ENCODE peak calls at places on chromosomes 5 and 9, in five cellular contexts. Y is CD4-positive, alpha-beta memory T cell; C is NT2/D1; I is left lung; V is neural progenitor cell. K is an unnamed sample. For H3K27me3 and H3K4me1, the result is how much of the 10 kb centered on the place peaks cover.

GRCh38 chr9:13292782-13293181 is 13.3 kb upstream of the MPDZ start:
- DNase-seq in Y (no peak), V (no peak), I (no peak), C (no peak), K (no peak)

GRCh38 chr9:105608685-105609598 is 51.0 kb downstream of the FKTN start:
- DNase-seq in Y (no peak), I (no peak), V (peak), C (peak), K (no peak)

GRCh38 chr5:5209101-5209500 is 69.0 kb downstream of the ADAMTS16 start:
- DNase-seq in C (no peak), I (no peak), V (no peak), Y (no peak), K (no peak)

GRCh38 chr5:137039939-137040515 is 459.1 kb downstream of the SPOCK1 start:
- DNase-seq in I (no peak), Y (no peak), V (no peak), C (no peak), K (no peak)

GRCh38 chr5:128100860-128101557 is 17.4 kb downstream of the SLC12A2 start:
- DNase-seq in I (no peak), Y (no peak), V (no peak), C (no peak), K (no peak)

GRCh38 chr9:92176068-92176799 is 61.0 kb upstream of the SPTLC1 start:
- DNase-seq in C (no peak), V (peak), I (no peak), Y (no peak), K (no peak)

GRCh38 chr9:129140397-129141065 is 29.3 kb downstream of the PTPA start:
- DNase-seq in Y (no peak), I (peak), V (peak), C (no peak), K (no peak)

GRCh38 chr9:113185271-113185670 is 34.5 kb downstream of the SLC31A2 start:
- DNase-seq in Y (no peak), I (no peak), V (no peak), C (no peak), K (no peak)

GRCh38 chr5:32027717-32028321 is 146.3 kb downstream of the GOLPH3 start:
- DNase-seq in V (peak), Y (no peak), I (peak), C (peak), K (no peak)

GRCh38 chr5:108562205-108562454 is 180.2 kb upstream of the FBXL17 start:
- DNase-seq in C (no peak), I (no peak), Y (no peak), V (no peak), K (no peak)

GRCh38 chr5:180305481-180305880 is 13.6 kb upstream of the MAPK9 start:
- DNase-seq in V (no peak), C (no peak), I (no peak), Y (no peak), K (no peak)

GRCh38 chr9:69946800-69947437 is 96.7 kb upstream of the MAMDC2 start:
- DNase-seq in V (no peak), C (no peak), I (no peak), Y (no peak), K (no peak)

GRCh38 chr9:108634164-108634563 is 221.6 kb downstream of the ACTL7B start:
- DNase-seq in C (no peak), V (no peak), Y (no peak), I (no peak), K (no peak)

GRCh38 chr9:112288029-112288428 is 45.4 kb downstream of the PTBP3 start:
- DNase-seq in I (no peak), Y (no peak), C (no peak), V (no peak), K (no peak)

GRCh38 chr5:128532776-128533175 is 5.3 kb downstream of the FBN2 start:
- DNase-seq in V (no peak), I (no peak), C (no peak), Y (no peak), K (no peak)

GRCh38 chr5:98109561-98110006 is 663.9 kb upstream of the RGMB start:
- DNase-seq in V (no peak), I (no peak), Y (no peak), C (no peak), K (no peak)

GRCh38 chr5:57173318-57174127 is at the start of gene GPBP1:
- DNase-seq in V (peak), Y (peak), C (peak), I (peak), K (peak)

GRCh38 chr5:142017832-142018427 is 5.1 kb upstream of the GNPDA1 start:
- DNase-seq in I (no peak), V (no peak), Y (no peak), C (no peak), K (no peak)

GRCh38 chr5:67315082-67315801 is 118.6 kb upstream of the CD180 start:
- DNase-seq in V (peak), I (no peak), Y (no peak), C (no peak), K (no peak)

GRCh38 chr5:178995341-178995690 is 196 bp upstream of the GRM6 start:
- DNase-seq in Y (no peak), I (no peak), V (no peak), C (no peak), K (no peak)

GRCh38 chr9:130707225-130707976 is 13.8 kb downstream of the EXOSC2 start:
- DNase-seq in Y (peak), I (peak), C (peak), V (peak), K (no peak)

GRCh38 chr9:131138676-131139075 is 13.3 kb downstream of the NUP214 start:
- DNase-seq in C (no peak), Y (no peak), I (no peak), V (no peak), K (no peak)

GRCh38 chr5:16935271-16936149 is 578 bp downstream of the MYO10 start:
- DNase-seq in I (peak), C (no peak), V (no peak), Y (no peak), K (peak)

GRCh38 chr5:66436721-66437120 is 159.5 kb upstream of the MAST4 start:
- DNase-seq in C (peak), I (no peak), V (no peak), Y (no peak), K (no peak)

GRCh38 chr5:175656966-175657365 is 905 bp upstream of the HRH2 start:
- DNase-seq in V (no peak), Y (no peak), I (no peak), C (no peak), K (no peak)

GRCh38 chr9:131566158-131566557 is 20.8 kb downstream of the PRRT1B start:
- DNase-seq in V (no peak), Y (no peak), I (no peak), C (no peak), K (no peak)

GRCh38 chr9:72930828-72931227 is 22.0 kb downstream of the ALDH1A1 start:
- DNase-seq in V (peak), I (no peak), Y (no peak), C (no peak), K (no peak)

GRCh38 chr9:109349431-109349846 is 28.6 kb upstream of the EPB41L4B start:
- DNase-seq in C (no peak), Y (no peak), V (no peak), I (no peak), K (no peak)

GRCh38 chr9:18371621-18372020 is 102.3 kb upstream of the ADAMTSL1 start:
- DNase-seq in Y (no peak), C (no peak), I (no peak), V (no peak), K (no peak)

GRCh38 chr9:87499455-87500015 is 1.9 kb downstream of the DAPK1 start:
- DNase-seq in C (no peak), I (no peak), V (no peak), Y (no peak), K (no peak)
- H3K27me3 ChIP-seq in C (under half), I (under half), V (under half), Y (under half), K (under half)

DNA sequence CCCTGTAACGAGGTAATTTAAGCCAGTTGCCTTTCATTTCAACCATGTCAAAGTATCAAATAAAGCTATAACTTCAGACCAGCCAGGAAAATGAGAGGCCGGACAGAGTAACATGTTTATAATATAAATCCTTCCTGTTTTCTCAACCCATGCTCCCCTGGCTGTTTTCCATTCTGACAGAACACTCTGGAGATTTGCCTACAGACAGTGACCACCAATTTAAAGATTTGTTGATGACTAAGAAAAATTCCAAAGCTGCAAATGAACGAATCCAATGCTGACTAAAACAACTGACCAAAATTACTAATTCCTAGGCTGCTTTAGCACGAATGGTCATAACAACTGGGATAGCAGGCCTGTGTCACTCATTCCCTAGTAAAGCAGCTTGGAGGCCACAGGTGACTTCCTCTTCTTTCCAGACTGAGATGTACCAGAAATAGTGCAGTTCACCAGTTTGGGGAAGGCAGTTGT is 141.4 kb downstream of the AOPEP start:
- DNase-seq in C (no peak), I (no peak), Y (no peak), V (no peak), K (no peak)
- H3K4me3 ChIP-seq in C (no peak), I (no peak), Y (no peak), V (no peak), K (no peak)

DNA sequence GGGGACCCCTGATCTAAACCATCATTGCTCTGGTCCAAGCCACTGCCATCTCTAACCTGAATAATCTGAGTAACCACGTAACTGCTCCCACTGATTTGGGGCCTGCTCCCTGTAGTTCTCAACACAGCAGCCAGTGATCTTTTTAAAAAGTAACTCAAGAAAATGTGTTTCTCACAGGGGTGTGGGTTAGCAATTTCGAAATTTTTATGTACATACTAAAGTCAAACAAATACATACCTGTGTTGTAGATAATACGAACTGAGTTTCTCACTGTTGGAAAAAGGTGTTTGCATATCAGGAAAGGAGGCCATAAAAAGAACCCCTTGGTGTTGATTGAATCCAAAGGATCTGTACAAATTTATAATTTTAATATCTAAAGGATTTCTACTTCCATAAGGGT is 11.1 kb upstream of the IL13 start:
- DNase-seq in C (no peak), Y (no peak), V (no peak), I (no peak), K (no peak)
- H3K4me1 ChIP-seq in C (under half), Y (under half), V (under half), I (under half), K (under half)

DNA sequence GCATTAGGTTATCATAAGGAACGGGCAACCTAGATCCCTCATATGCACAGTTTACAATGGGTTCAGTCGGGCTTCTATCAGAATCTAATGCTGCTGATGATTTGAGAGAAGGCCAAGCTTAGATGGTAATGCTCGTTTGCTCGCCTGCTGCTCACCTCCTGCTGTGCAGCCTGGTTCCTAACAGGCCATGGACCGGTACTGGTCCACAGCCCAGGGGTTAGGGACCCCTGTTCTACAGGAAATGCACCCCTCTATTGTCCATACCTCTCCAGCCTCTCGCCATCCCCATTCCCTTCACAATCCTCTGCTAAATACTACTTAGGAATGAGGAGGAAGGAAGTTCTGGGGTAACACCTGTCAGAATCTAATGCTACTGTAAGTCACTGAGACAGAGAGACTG is 75.1 kb downstream of the OXCT1 start:
- DNase-seq in V (no peak), I (no peak), Y (no peak), C (no peak), K (no peak)
- H3K27me3 ChIP-seq in V (under half), I (under half), Y (under half), C (under half), K (under half)

GRCh38 chr9:133122167-133122550 is 1.1 kb upstream of the RALGDS start:
- DNase-seq in V (no peak), C (no peak), I (no peak), Y (no peak), K (no peak)
- H3K4me3 ChIP-seq in V (no peak), C (no peak), I (no peak), Y (no peak), K (no peak)

GRCh38 chr5:150616024-150616470 is 24.4 kb upstream of the SYNPO start:
- DNase-seq in Y (no peak), I (no peak), C (no peak), V (no peak), K (peak)
- H3K4me1 ChIP-seq in Y (under half), I (under half), C (under half), V (under half), K (half or more)

DNA sequence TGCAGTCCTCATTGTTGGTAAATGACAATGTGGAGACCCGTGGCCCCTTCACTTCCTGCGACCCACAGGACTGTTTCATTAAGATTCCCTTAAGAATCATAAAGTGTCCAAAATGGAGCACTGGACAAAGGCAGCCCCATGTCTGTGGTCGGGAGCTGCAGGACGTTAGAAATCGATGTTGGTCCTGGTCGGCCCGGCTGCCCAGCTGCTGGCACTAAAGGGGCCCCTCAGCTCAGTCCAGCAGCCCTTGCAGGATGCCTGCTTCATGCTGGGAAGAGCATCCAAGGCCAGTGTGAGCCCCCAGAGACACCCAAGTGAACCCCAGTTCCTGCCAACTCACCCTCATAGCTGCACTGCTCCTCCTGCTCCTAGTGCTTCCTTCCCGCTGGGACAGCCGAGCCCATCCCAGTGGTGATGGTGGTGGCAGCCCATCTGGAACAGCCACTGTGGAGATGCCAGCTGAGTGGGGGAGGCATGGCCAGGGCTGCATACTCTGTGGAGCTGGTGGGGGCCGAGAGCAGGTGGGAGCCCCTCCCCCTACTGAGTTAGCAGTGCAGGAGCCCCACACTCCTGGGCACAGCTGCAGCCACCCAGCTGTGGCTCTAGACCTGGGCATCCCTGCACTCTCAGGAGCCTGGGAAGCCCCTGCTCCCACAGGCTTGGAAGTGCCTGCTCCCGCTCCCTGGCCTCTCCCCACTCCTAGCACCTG is 168.0 kb upstream of the IRX2 start:
- DNase-seq in I (no peak), V (no peak), Y (no peak), C (no peak), K (no peak)
- H3K27me3 ChIP-seq in I (under half), V (under half), Y (under half), C (under half), K (under half)

GRCh38 chr9:79812507-79813261 is 240.9 kb downstream of the TLE4 start:
- DNase-seq in Y (no peak), I (no peak), V (no peak), C (no peak), K (no peak)
- H3K4me3 ChIP-seq in Y (peak), I (no peak), V (no peak), C (no peak), K (no peak)

DNA sequence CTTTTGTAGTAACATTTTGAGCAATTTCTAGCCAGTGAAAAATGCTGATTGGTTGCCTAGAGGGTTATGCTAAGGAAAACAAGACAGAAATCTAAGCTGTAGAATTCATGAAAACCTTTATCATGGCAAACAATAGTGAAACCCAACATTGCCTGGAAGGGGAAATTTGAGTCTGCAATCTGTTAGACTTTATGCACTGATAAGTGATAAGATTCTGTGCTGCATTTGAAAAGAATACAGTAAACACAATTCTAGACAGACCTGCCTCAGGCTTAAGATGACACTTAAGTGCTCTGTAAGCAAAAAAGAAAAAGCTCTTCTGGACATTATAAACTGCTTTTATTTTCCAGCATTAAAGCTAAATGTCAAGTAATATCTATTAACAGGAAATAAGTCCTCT is 519.3 kb downstream of the ISL1 start:
- DNase-seq in V (no peak), C (no peak), Y (no peak), I (no peak), K (no peak)
- H3K4me1 ChIP-seq in V (under half), C (under half), Y (under half), I (under half), K (under half)

DNA sequence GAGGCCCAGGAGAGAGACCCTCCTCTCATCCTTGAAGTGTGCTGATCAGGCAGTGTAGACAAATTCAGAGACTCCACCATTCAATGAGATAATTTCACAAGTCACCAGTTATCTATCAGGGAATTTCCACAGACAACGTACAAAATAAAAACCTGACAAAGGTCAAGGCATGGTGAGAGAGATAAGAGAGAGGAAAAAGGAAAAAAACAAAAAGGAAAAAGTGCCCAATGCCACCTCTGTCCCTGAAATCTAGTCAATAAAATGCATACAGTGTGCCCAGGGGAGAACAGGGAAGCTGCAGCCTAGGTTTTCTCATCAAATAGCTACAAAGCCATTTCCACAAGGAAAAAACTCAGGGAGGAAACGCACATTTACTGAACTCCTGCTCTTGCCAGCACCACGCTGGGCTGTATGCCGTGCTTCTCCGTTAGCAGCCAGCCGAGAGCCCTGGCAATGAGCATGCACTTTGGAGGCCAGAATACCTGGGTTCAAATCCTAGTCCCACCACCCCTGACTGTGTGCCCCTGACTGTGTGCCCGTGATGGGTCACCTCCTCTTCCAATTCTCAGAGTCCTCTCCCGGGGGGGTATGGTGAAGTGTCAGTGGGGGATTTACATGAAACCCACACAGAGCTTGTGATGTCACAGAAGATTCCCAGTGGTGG is 11.6 kb downstream of the WHRN start:
- DNase-seq in C (no peak), Y (no peak), V (no peak), I (no peak), K (no peak)
- H3K27me3 ChIP-seq in C (under half), Y (under half), V (under half), I (under half), K (under half)

K was measured in lower lobe of right lung.